ENCODE peak calls at places on chromosomes 3 and 15, in four cellular contexts. Z is AG09309, Q is GM20000, H is upper lobe of right lung. K is an unnamed sample.

GRCh38 chr3:106423321-106424225 is 554.8 kb upstream of the CBLB start:
- DNase-seq in Q (peak), H (no peak), Z (no peak), K (no peak)

GRCh38 chr3:113571360-113571759 is 39.0 kb downstream of the SIDT1 start:
- DNase-seq in Q (no peak), Z (no peak), H (no peak), K (no peak)

GRCh38 chr3:140821493-140821892 is 120.1 kb upstream of the SLC25A36 start:
- DNase-seq in Q (no peak), Z (no peak), H (no peak), K (no peak)

GRCh38 chr3:14423963-14424362 is 21.6 kb downstream of the SLC6A6 start:
- DNase-seq in Q (no peak), H (no peak), Z (no peak), K (no peak)

GRCh38 chr3:18061737-18062136 is 319.3 kb upstream of the TBC1D5 start:
- DNase-seq in H (no peak), Z (no peak), Q (no peak), K (no peak)

GRCh38 chr3:182725372-182726251 is 67.7 kb upstream of the ATP11B start:
- DNase-seq in Z (no peak), H (no peak), Q (no peak), K (no peak)

GRCh38 chr3:171385086-171385485 is 75.1 kb downstream of the TNIK start:
- DNase-seq in H (no peak), Z (no peak), Q (no peak), K (no peak)

GRCh38 chr3:100463002-100463401 is 29.4 kb upstream of the TMEM45A start:
- DNase-seq in Q (peak), Z (peak), H (no peak), K (peak)

GRCh38 chr3:150114873-150115570 is 144.3 kb upstream of the PFN2 start:
- DNase-seq in H (no peak), Q (peak), Z (no peak), K (peak)

GRCh38 chr3:134311265-134311664 is 60.6 kb upstream of the RYK start:
- DNase-seq in Z (no peak), H (no peak), Q (no peak), K (no peak)

GRCh38 chr3:186022931-186023330 is 85.1 kb upstream of the TRA2B start:
- DNase-seq in Q (no peak), Z (no peak), H (no peak), K (no peak)

GRCh38 chr3:196686436-196686835 is 25.6 kb downstream of the CEP19 start:
- DNase-seq in Z (no peak), Q (no peak), H (no peak), K (no peak)

GRCh38 chr3:52787672-52788625 is 6.6 kb upstream of the ITIH3 start:
- DNase-seq in Z (no peak), Q (no peak), H (no peak), K (no peak)

GRCh38 chr3:105365536-105366301 is 990 bp upstream of the ALCAM start:
- DNase-seq in Q (no peak), H (peak), Z (no peak), K (no peak)

GRCh38 chr3:152103257-152103656 is 165.5 kb upstream of the MBNL1 start:
- DNase-seq in Z (no peak), H (no peak), Q (no peak), K (no peak)

GRCh38 chr3:17130956-17131355 is 246.2 kb downstream of the PLCL2 start:
- DNase-seq in Q (no peak), Z (no peak), H (no peak), K (no peak)

GRCh38 chr15:92463826-92464225 is 70.1 kb downstream of the ST8SIA2 start:
- DNase-seq in Q (no peak), Z (no peak), H (no peak), K (no peak)

GRCh38 chr3:38365469-38366062 is 19.0 kb downstream of the XYLB start:
- DNase-seq in H (no peak), Q (no peak), Z (no peak), K (no peak)

GRCh38 chr3:122773856-122774535 is 19.6 kb downstream of the HSPBAP1 start:
- DNase-seq in Z (no peak), Q (peak), H (no peak), K (peak)

GRCh38 chr15:26790118-26790517 is 17.3 kb upstream of the GABRB3 start:
- DNase-seq in Z (no peak), H (no peak), Q (no peak), K (no peak)

GRCh38 chr3:159872374-159873109 is 116.1 kb upstream of the IL12A start:
- DNase-seq in Z (peak), H (no peak), Q (no peak), K (no peak)

GRCh38 chr3:24548278-24548677 is 53.6 kb upstream of the THRB start:
- DNase-seq in Q (no peak), H (no peak), Z (no peak), K (no peak)

GRCh38 chr15:59105839-59106238 is 893 bp downstream of the CCNB2 start:
- DNase-seq in Z (no peak), Q (no peak), H (no peak), K (peak)

GRCh38 chr15:39154136-39154770 is 426.6 kb upstream of the THBS1 start:
- DNase-seq in H (no peak), Z (no peak), Q (no peak), K (no peak)

GRCh38 chr3:101964861-101965260 is 115.5 kb downstream of the NFKBIZ start:
- DNase-seq in Z (no peak), H (no peak), Q (no peak), K (no peak)

GRCh38 chr3:142642956-142643355 is 46.8 kb downstream of the PLS1 start:
- DNase-seq in H (no peak), Q (no peak), Z (no peak), K (no peak)

GRCh38 chr3:147656023-147656422 is 246.9 kb downstream of the ZIC1 start:
- DNase-seq in Q (no peak), H (no peak), Z (no peak), K (no peak)

GRCh38 chr15:96108405-96108804 is 222.1 kb upstream of the NR2F2 start:
- DNase-seq in Z (no peak), H (no peak), Q (no peak), K (no peak)

GRCh38 chr15:77035999-77036471 is 34.9 kb downstream of the TSPAN3 start:
- DNase-seq in H (peak), Q (peak), Z (no peak), K (no peak)

GRCh38 chr15:70715840-70716510 is 47.4 kb downstream of the UACA start:
- DNase-seq in Q (no peak), H (no peak), Z (no peak), K (no peak)

GRCh38 chr15:80266745-80267144 is 14.7 kb upstream of the CTXND1 start:
- DNase-seq in Z (no peak), H (no peak), Q (no peak), K (no peak)

GRCh38 chr3:13078158-13078905 is 5.1 kb upstream of the IQSEC1 start:
- DNase-seq in Q (no peak), H (no peak), Z (no peak), K (no peak)

GRCh38 chr15:33729648-33730047 is 238.6 kb upstream of the CHRM5 start:
- DNase-seq in H (no peak), Z (no peak), Q (no peak), K (no peak)

GRCh38 chr3:158737410-158737809 is 5.2 kb upstream of the RARRES1 start:
- DNase-seq in Q (no peak), H (no peak), Z (no peak), K (no peak)

DNA sequence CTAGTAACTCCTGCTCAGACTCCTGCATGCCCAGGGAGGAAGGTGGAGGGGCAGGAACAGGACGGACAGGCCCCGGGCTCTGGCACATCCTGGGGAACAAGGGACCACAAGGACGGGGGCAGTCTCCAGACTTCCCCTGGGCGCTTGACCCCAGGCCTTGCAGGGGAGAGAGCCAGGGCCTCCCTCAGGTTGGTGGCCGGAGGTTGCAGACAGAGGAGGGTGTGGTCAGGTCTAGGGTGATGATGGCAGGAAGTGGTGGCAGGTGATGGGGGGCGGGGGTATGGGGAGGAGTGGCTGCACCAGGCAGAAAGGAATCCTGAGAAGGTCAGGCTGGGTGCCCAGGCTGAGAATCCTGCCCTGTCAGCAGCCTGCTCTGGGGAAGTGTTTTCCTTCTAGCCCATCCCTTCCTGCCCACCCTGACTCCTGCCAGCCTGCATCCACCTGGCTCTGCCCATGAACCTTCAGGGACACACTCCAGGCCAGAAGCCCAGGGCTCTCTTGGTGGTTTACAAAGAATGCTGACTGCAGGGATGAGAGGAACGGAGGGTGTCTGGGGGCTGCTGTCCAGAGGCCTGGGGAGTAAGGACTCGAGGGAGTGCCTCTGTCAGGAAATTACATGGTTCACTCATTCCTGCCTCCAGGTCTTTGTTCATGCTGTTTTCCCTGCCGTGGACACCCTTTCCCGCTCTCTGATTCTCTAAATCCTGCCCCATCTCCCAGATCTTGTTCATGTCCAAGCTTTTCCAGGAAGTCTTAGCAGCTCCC is 15.8 kb downstream of the LOXL1 start:
- DNase-seq in Q (no peak), Z (no peak), H (no peak), K (no peak)
- TF ChIP-seq CTCF in Q (no peak), Z (no peak), H (no peak), K (no peak)

DNA sequence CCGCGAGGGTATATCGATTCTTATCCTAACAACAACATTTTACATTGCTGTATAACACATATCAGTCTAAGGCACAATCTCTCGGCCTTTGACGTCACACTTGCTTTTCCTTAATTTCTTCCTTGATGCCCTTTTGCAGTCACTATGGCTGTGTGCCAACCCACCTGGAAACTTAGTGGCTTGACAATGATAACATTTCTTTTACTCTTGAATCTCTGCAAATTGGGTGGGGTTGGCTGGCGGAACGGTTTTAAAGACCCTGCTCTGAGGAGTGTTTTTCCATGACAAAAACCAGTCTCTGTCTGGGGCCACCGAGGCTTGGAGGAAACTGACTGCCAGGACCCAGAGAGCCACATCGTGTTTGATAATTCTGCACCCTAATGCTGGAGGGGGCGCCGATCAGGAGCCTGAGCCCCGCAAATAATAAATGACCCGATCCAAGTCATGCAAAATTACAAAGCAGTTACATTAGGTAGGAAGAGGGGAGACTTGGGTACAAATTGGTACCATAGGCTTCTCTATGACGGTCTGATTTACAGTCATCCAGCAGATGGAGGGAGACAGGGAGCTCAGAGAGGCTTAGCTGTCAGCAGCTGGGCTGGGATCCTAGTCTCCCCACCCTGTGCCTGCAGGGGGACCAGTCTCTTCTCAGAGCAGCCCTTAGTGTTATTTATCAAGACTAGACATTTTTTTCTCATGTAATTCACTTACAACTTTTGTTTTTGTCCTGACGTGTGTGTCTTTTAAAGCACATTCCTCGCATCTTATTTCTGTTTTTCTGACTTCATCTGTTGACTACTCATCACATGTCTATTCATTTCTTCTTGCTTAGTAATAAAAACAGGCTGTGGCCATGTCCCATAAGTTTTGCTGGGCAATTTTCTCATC is 115.8 kb downstream of the KLF13 start:
- DNase-seq in Q (no peak), Z (peak), H (no peak), K (no peak)
- TF ChIP-seq CTCF in Q (no peak), Z (peak), H (peak), K (no peak)

GRCh38 chr3:41182504-41183059 is 16.7 kb upstream of the CTNNB1 start:
- DNase-seq in Q (no peak), Z (no peak), H (no peak), K (no peak)
- TF ChIP-seq CTCF in Q (no peak), Z (no peak), H (no peak), K (no peak)

GRCh38 chr3:57852896-57853295 is 96.8 kb downstream of the SLMAP start:
- DNase-seq in H (no peak), Q (no peak), Z (no peak), K (peak)

GRCh38 chr3:57855943-57856342 is 99.8 kb downstream of the SLMAP start:
- DNase-seq in Q (no peak), H (no peak), Z (no peak), K (no peak)

GRCh38 chr3:57855281-57855680 is 99.2 kb downstream of the SLMAP start:
- DNase-seq in H (no peak), Z (no peak), Q (no peak), K (no peak)

GRCh38 chr3:57851304-57851703 is 95.2 kb downstream of the SLMAP start:
- DNase-seq in H (no peak), Z (no peak), Q (no peak), K (no peak)

GRCh38 chr3:57856675-57857074 is 100.6 kb downstream of the SLMAP start:
- DNase-seq in Z (no peak), Q (no peak), H (no peak), K (no peak)
- TF ChIP-seq CTCF in Z (peak), Q (no peak), H (peak), K (no peak)

K was measured in GM10248.